ENCODE peak calls at places on chromosomes 7 and 10, in four cellular contexts. One of them, this sample, is unnamed.

GRCh38 chr7:665251-665650 is 61.2 kb upstream of the DNAAF5 start:
- DNase-seq in GM12878: no peak
- DNase-seq in HepG2: peak
- DNase-seq in H1: no peak
- DNase-seq in this sample: peak

GRCh38 chr7:2417981-2418481 is 14.6 kb downstream of the CHST12 start:
- DNase-seq in GM12878: no peak
- DNase-seq in HepG2: no peak
- DNase-seq in H1: no peak
- DNase-seq in this sample: no peak

GRCh38 chr7:141271451-141271850 is 197.6 kb downstream of the TMEM178B start:
- DNase-seq in GM12878: no peak
- DNase-seq in HepG2: no peak
- DNase-seq in H1: no peak
- DNase-seq in this sample: no peak

GRCh38 chr7:138964838-138965436 is 16.3 kb downstream of the KIAA1549 start:
- DNase-seq in GM12878: no peak
- DNase-seq in HepG2: no peak
- DNase-seq in H1: no peak
- DNase-seq in this sample: no peak

GRCh38 chr10:9645404-9645803 is 1372.3 kb upstream of the CELF2 start:
- DNase-seq in GM12878: no peak
- DNase-seq in HepG2: no peak
- DNase-seq in H1: no peak
- DNase-seq in this sample: no peak

GRCh38 chr10:31381766-31382316 is 62.8 kb downstream of the ZEB1 start:
- DNase-seq in GM12878: peak
- DNase-seq in HepG2: no peak
- DNase-seq in H1: no peak
- DNase-seq in this sample: no peak

GRCh38 chr7:17844514-17845196 is 95.6 kb downstream of the SNX13 start:
- DNase-seq in GM12878: no peak
- DNase-seq in HepG2: no peak
- DNase-seq in H1: no peak
- DNase-seq in this sample: no peak

GRCh38 chr7:148230341-148230740 is 360.2 kb upstream of the C7orf33 start:
- DNase-seq in GM12878: no peak
- DNase-seq in HepG2: no peak
- DNase-seq in H1: no peak
- DNase-seq in this sample: no peak

GRCh38 chr7:154913645-154914579 is 89.0 kb downstream of the PAXIP1 start:
- DNase-seq in GM12878: no peak
- DNase-seq in HepG2: peak
- DNase-seq in H1: peak
- DNase-seq in this sample: peak

GRCh38 chr7:45236666-45237065 is 79.1 kb downstream of the RAMP3 start:
- DNase-seq in GM12878: no peak
- DNase-seq in HepG2: no peak
- DNase-seq in H1: no peak
- DNase-seq in this sample: no peak

GRCh38 chr7:129958643-129959479 is 6.1 kb upstream of the UBE2H start:
- DNase-seq in GM12878: no peak
- DNase-seq in HepG2: peak
- DNase-seq in H1: no peak
- DNase-seq in this sample: no peak

GRCh38 chr7:83640731-83641533 is 8.0 kb downstream of the SEMA3E start:
- DNase-seq in GM12878: no peak
- DNase-seq in HepG2: no peak
- DNase-seq in H1: no peak
- DNase-seq in this sample: no peak

GRCh38 chr7:81887691-81888090 is 117.8 kb upstream of the HGF start:
- DNase-seq in GM12878: peak
- DNase-seq in HepG2: no peak
- DNase-seq in H1: no peak
- DNase-seq in this sample: no peak
- H3K4me3 ChIP-seq in GM12878: peak
- H3K4me3 ChIP-seq in HepG2: no peak
- H3K4me3 ChIP-seq in H1: no peak
- H3K4me3 ChIP-seq in this sample: no peak

GRCh38 chr10:88390041-88390440 is 193.1 kb downstream of the RNLS start:
- DNase-seq in GM12878: no peak
- DNase-seq in HepG2: no peak
- DNase-seq in H1: no peak
- DNase-seq in this sample: no peak

GRCh38 chr10:88386204-88386877 is 196.8 kb downstream of the RNLS start:
- DNase-seq in GM12878: peak
- DNase-seq in HepG2: peak
- DNase-seq in H1: no peak
- DNase-seq in this sample: no peak

GRCh38 chr10:88386878-88387773 is 196.0 kb downstream of the RNLS start:
- DNase-seq in GM12878: peak
- DNase-seq in HepG2: peak
- DNase-seq in H1: no peak
- DNase-seq in this sample: no peak

GRCh38 chr10:88392222-88392621 is 190.9 kb downstream of the RNLS start:
- DNase-seq in GM12878: peak
- DNase-seq in HepG2: no peak
- DNase-seq in H1: no peak
- DNase-seq in this sample: no peak

GRCh38 chr10:88389456-88389855 is 193.7 kb downstream of the RNLS start:
- DNase-seq in GM12878: peak
- DNase-seq in HepG2: peak
- DNase-seq in H1: no peak
- DNase-seq in this sample: peak
- TF ChIP-seq SUZ12 in GM12878: no peak
- TF ChIP-seq SUZ12 in HepG2: no peak
- TF ChIP-seq SUZ12 in H1: no peak
- TF ChIP-seq SUZ12 in this sample: no peak

GRCh38 chr10:112658900-112659328 is 211.9 kb downstream of the VTI1A start:
- DNase-seq in GM12878: no peak
- DNase-seq in HepG2: peak
- DNase-seq in H1: no peak
- DNase-seq in this sample: no peak
- H3K4me3 ChIP-seq in GM12878: no peak
- H3K4me3 ChIP-seq in HepG2: no peak
- H3K4me3 ChIP-seq in H1: no peak
- H3K4me3 ChIP-seq in this sample: no peak

GRCh38 chr10:48444266-48444665 is 137.8 kb downstream of the MAPK8 start:
- DNase-seq in GM12878: no peak
- DNase-seq in HepG2: peak
- DNase-seq in H1: no peak
- DNase-seq in this sample: peak
- TF ChIP-seq SUZ12 in GM12878: no peak
- TF ChIP-seq SUZ12 in HepG2: no peak
- TF ChIP-seq SUZ12 in H1: no peak
- TF ChIP-seq SUZ12 in this sample: no peak

DNA sequence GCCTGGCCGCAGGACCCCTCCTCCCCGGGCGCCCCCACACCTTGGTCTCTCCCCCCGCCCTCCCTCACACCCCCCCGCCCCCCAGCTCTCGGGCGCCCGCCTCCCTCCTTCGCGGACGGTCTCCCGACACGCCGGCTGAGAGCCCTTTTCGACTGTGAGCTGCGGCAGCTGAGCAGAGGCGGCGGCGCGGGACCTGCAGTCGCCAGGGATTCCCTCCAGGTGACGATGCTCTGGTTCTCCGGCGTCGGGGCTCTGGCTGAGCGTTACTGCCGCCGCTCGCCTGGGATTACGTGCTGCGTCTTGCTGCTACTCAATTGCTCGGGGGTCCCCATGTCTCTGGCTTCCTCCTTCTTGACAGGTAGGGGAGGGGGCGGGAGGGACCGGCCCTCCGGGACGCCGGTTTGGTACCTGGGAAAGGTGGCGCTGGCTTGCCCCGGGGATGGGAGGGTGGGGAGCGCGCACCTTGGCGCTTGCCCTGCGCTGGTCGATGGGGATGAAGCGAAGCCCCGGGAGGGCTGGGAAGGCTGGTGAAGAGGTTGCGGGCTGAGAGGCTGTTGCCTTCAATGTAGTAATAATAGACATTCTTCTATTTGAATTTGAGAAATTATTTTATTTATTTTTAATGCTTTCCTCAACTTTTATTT is at the start of gene BMPER:
- DNase-seq in GM12878: no peak
- DNase-seq in HepG2: no peak
- DNase-seq in H1: no peak
- DNase-seq in this sample: peak
- H3K4me3 ChIP-seq in GM12878: no peak
- H3K4me3 ChIP-seq in HepG2: peak
- H3K4me3 ChIP-seq in H1: peak
- H3K4me3 ChIP-seq in this sample: peak

GRCh38 chr7:51235593-51236313 is 80.9 kb downstream of the COBL start:
- DNase-seq in GM12878: no peak
- DNase-seq in HepG2: no peak
- DNase-seq in H1: no peak
- DNase-seq in this sample: no peak

GRCh38 chr7:51233375-51233774 is 83.2 kb downstream of the COBL start:
- DNase-seq in GM12878: no peak
- DNase-seq in HepG2: no peak
- DNase-seq in H1: no peak
- DNase-seq in this sample: no peak

GRCh38 chr7:51236470-51237127 is 80.0 kb downstream of the COBL start:
- DNase-seq in GM12878: no peak
- DNase-seq in HepG2: no peak
- DNase-seq in H1: no peak
- DNase-seq in this sample: no peak

GRCh38 chr7:51234609-51235308 is 81.8 kb downstream of the COBL start:
- DNase-seq in GM12878: no peak
- DNase-seq in HepG2: no peak
- DNase-seq in H1: no peak
- DNase-seq in this sample: no peak

DNA sequence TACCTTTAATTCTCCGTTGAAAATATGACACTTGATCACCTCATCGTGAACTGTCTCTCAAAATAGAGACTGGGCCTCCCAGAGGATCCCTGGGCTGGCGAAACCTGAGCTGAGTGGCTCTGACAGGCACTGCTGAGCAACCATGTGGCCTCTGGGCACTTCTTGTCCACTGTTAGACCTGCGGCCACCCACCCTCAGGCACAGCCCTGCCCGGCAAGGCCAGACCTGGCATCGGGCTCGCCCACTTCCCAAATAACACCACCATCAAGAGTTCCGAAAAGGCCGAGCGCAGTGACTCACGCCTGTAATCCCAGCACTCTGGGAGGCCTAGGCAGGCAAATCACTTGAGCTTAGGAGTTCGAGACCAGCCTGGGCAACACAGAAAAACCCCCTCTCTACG is 82.5 kb downstream of the COBL start:
- DNase-seq in GM12878: no peak
- DNase-seq in HepG2: no peak
- DNase-seq in H1: no peak
- DNase-seq in this sample: no peak
- TF ChIP-seq SUZ12 in GM12878: no peak
- TF ChIP-seq SUZ12 in HepG2: no peak
- TF ChIP-seq SUZ12 in H1: no peak
- TF ChIP-seq SUZ12 in this sample: no peak

This sample was measured in NT2/D1.